ENCODE peak calls at places on chromosomes 12 and 14, in six cellular contexts. D is fibroblast of pulmonary artery, A is coronary artery, T is fibroblast of lung, Z is cardiac muscle cell, S is AG09309. W is an unnamed sample.

GRCh38 chr12:102216086-102216691 is 18.6 kb upstream of the PMCH start:
- DNase-seq in D (peak; percentile 71), A (no peak), T (peak; percentile 63), Z (peak; percentile 47), S (no peak), W (peak; percentile 59)

GRCh38 chr14:65290830-65291229 is 121.7 kb upstream of the FUT8 start:
- DNase-seq in D (peak; percentile 93), A (no peak), T (peak; percentile 95), Z (peak; percentile 91), S (peak; percentile 84), W (peak; percentile 82)

GRCh38 chr12:9325513-9325912 is 117.3 kb upstream of the PZP start:
- DNase-seq in D (no peak), A (no peak), T (no peak), Z (no peak), S (no peak), W (no peak)

GRCh38 chr14:97995571-97995970 is 1198.4 kb downstream of the VRK1 start:
- DNase-seq in D (no peak), A (no peak), T (no peak), Z (no peak), S (no peak), W (no peak)

GRCh38 chr12:6223545-6223944 is 23.3 kb downstream of the CD9 start:
- DNase-seq in D (no peak), A (no peak), T (no peak), Z (no peak), S (no peak), W (no peak)

GRCh38 chr12:503111-503761 is 43.5 kb downstream of the B4GALNT3 start:
- DNase-seq in D (peak; percentile 20), A (no peak), T (peak; percentile 8), Z (peak; percentile 3), S (no peak), W (no peak)

GRCh38 chr12:47382305-47382704 is 302.5 kb upstream of the AMIGO2 start:
- DNase-seq in D (no peak), A (no peak), T (no peak), Z (no peak), S (no peak), W (no peak)

GRCh38 chr14:86481105-86481504 is 951.2 kb downstream of the FLRT2 start:
- DNase-seq in D (peak; percentile 37), A (no peak), T (peak; percentile 21), Z (peak; percentile 33), S (no peak), W (no peak)

GRCh38 chr12:90978117-90978770 is 23.3 kb upstream of the CCER1 start:
- DNase-seq in D (peak; percentile 86), A (no peak), T (peak; percentile 58), Z (peak; percentile 85), S (peak; percentile 78), W (peak; percentile 100)

GRCh38 chr12:57586128-57586527 is 4.9 kb upstream of the PIP4K2C start:
- DNase-seq in D (no peak), A (no peak), T (no peak), Z (no peak), S (no peak), W (peak; percentile 77)

GRCh38 chr12:57584690-57585089 is 6.3 kb upstream of the PIP4K2C start:
- DNase-seq in D (no peak), A (no peak), T (no peak), Z (no peak), S (no peak), W (peak; percentile 81)

GRCh38 chr12:57584050-57584449 is 6.9 kb upstream of the PIP4K2C start:
- DNase-seq in D (no peak), A (no peak), T (no peak), Z (no peak), S (no peak), W (peak; percentile 82)

GRCh38 chr12:57586832-57587429 is 4.1 kb upstream of the PIP4K2C start:
- DNase-seq in D (no peak), A (no peak), T (no peak), Z (no peak), S (no peak), W (peak; percentile 76)

GRCh38 chr12:57585156-57585555 is 5.8 kb upstream of the PIP4K2C start:
- DNase-seq in D (no peak), A (no peak), T (no peak), Z (no peak), S (no peak), W (peak; percentile 75)
- H3K4me3 ChIP-seq in D (no peak overlapping the region), A (no peak overlapping the region), T (no peak overlapping the region), Z (no peak overlapping the region), S (no peak overlapping the region), W (no peak overlapping the region)

GRCh38 chr14:73489481-73490175 is 1.1 kb upstream of the RIOX1 start:
- DNase-seq in D (no peak), A (no peak), T (no peak), Z (no peak), S (no peak), W (no peak)

GRCh38 chr14:73492661-73493060 is 1.9 kb downstream of the RIOX1 start:
- DNase-seq in D (no peak), A (no peak), T (no peak), Z (no peak), S (no peak), W (no peak)

GRCh38 chr14:73491256-73491976 is 683 bp downstream of the RIOX1 start:
- DNase-seq in D (peak; percentile 60), A (no peak), T (peak; percentile 80), Z (peak; percentile 72), S (no peak), W (peak; percentile 63)

GRCh38 chr14:73494593-73494992 is 3.9 kb downstream of the RIOX1 start:
- DNase-seq in D (no peak), A (no peak), T (no peak), Z (no peak), S (no peak), W (no peak)

GRCh38 chr14:73491977-73492552 is 1.3 kb downstream of the RIOX1 start:
- DNase-seq in D (no peak), A (no peak), T (no peak), Z (no peak), S (no peak), W (no peak)
- H3K4me3 ChIP-seq in D (peak overlapping the region; percentile 67), A (peak overlapping the region; percentile 90), T (peak overlapping the region; percentile 75), Z (peak overlapping the region; percentile 68), S (peak overlapping the region; percentile 60), W (peak overlapping the region; percentile 66)

GRCh38 chr14:91371990-91372375 is 45.6 kb downstream of the CCDC88C start:
- DNase-seq in D (no peak), A (no peak), T (no peak), Z (no peak), S (no peak), W (no peak)

GRCh38 chr14:91372680-91373495 is 44.7 kb downstream of the CCDC88C start:
- DNase-seq in D (no peak), A (no peak), T (no peak), Z (no peak), S (no peak), W (no peak)

GRCh38 chr14:91373591-91374245 is 43.9 kb downstream of the CCDC88C start:
- DNase-seq in D (no peak), A (no peak), T (no peak), Z (no peak), S (no peak), W (no peak)

GRCh38 chr14:91369628-91370445 is 47.8 kb downstream of the CCDC88C start:
- DNase-seq in D (no peak), A (no peak), T (no peak), Z (no peak), S (no peak), W (no peak)

DNA sequence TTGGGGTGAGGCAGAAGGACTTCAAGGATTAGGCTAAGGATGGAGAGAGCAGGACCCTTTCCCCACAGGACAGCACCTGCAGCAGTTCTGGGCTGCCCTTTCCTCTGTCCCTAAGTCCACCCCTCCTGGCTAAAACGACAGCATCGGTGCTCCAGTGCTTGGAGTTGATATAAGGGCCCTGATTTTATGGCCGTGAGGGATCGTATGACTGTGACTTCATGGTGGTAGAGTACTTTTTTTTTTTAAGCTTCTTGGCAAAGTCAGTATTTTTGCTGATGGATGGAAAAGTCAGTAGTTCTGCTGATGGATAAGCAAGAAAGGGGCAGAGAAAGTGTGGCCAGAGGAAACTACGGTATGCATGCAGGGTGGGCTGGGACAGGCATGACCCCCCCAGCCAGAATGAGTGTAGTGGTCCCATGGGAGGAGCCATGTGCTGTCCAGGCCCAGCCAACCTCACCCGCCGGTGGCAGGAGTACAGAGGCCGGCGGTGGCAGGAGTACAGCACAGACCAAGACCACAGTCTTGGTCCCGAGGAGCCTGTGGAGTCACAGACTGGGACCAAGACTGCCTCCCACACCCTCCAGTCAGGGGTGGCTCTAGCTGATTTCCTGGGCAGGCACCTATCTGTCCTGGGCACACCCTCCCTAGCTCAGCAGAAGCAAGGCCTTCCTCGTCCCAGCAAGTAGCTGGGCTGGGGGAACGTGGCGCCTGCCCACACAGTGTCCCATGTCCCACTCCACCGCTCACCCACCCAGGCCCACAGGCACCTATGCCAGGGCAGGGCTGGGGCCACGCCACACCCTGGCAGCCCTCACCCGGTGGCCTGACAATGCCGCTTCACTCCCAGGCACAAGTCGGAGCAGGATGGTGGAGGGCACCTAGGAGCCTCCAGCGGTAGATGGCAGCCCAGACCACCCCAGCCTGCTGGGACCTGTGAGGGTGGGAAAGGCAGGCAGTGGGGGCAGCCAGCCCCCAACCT is 46.3 kb downstream of the CCDC88C start:
- DNase-seq in D (no peak), A (no peak), T (no peak), Z (no peak), S (no peak), W (no peak)
- H3K4me3 ChIP-seq in D (no peak overlapping the region), A (no peak overlapping the region), T (no peak overlapping the region), Z (no peak overlapping the region), S (no peak overlapping the region), W (no peak overlapping the region)

GRCh38 chr12:132159555-132160003 is 15.3 kb downstream of the NOC4L start:
- DNase-seq in D (no peak), A (no peak), T (no peak), Z (no peak), S (no peak), W (no peak)

GRCh38 chr12:132161796-132162507 is 17.7 kb downstream of the NOC4L start:
- DNase-seq in D (no peak), A (no peak), T (no peak), Z (no peak), S (no peak), W (no peak)

GRCh38 chr12:132161046-132161781 is 17.0 kb downstream of the NOC4L start:
- DNase-seq in D (peak; percentile 72), A (no peak), T (peak; percentile 48), Z (peak; percentile 68), S (no peak), W (no peak)

GRCh38 chr12:132160016-132160415 is 15.8 kb downstream of the NOC4L start:
- DNase-seq in D (no peak), A (no peak), T (no peak), Z (no peak), S (no peak), W (no peak)

GRCh38 chr12:132160671-132161045 is 16.4 kb downstream of the NOC4L start:
- DNase-seq in D (no peak), A (no peak), T (no peak), Z (no peak), S (no peak), W (no peak)
- H3K4me3 ChIP-seq in D (no peak overlapping the region), A (no peak overlapping the region), T (no peak overlapping the region), Z (no peak overlapping the region), S (no peak overlapping the region), W (no peak overlapping the region)

GRCh38 chr14:94768141-94768520 is 1.8 kb downstream of the GSC start:
- DNase-seq in D (no peak), A (no peak), T (no peak), Z (no peak), S (no peak), W (no peak)
- H3K4me3 ChIP-seq in D (no peak overlapping the region), A (peak overlapping the region; percentile 85), T (no peak overlapping the region), Z (peak overlapping the region; percentile 21), S (peak overlapping the region; percentile 47), W (no peak overlapping the region)

GRCh38 chr14:37591311-37591940 is 3.6 kb downstream of the FOXA1 start:
- DNase-seq in D (no peak), A (no peak), T (no peak), Z (no peak), S (no peak), W (no peak)
- H3K4me3 ChIP-seq in D (no peak overlapping the region), A (no peak overlapping the region), T (no peak overlapping the region), Z (no peak overlapping the region), S (no peak overlapping the region), W (no peak overlapping the region)

GRCh38 chr14:52313493-52313881 is 625 bp upstream of the PTGER2 start:
- DNase-seq in D (peak; percentile 39), A (no peak), T (no peak), Z (peak; percentile 50), S (no peak), W (no peak)
- H3K4me3 ChIP-seq in D (peak overlapping the region; percentile 52), A (peak overlapping the region; percentile 81), T (peak overlapping the region; percentile 94), Z (peak overlapping the region; percentile 33), S (peak overlapping the region; percentile 77), W (peak overlapping the region; percentile 41)

W was measured in SJSA1.